ENCODE peak calls at places on chromosomes 5 and 9, in five cellular contexts. B is HepG2, J is H1, V is SK-N-SH, X is K562. D is an unnamed sample.

GRCh38 chr5:150659360-150660107 is 1.5 kb upstream of the MYOZ3 start:
- DNase-seq in V (peak; percentile 9), X (no peak), B (no peak), J (no peak), D (no peak)

GRCh38 chr9:129289131-129289731 is 111.2 kb upstream of the IER5L start:
- DNase-seq in V (no peak), B (no peak), X (no peak), J (peak; percentile 44), D (no peak)

GRCh38 chr5:132840896-132841818 is 10.7 kb upstream of the SHROOM1 start:
- DNase-seq in X (no peak), J (no peak), V (no peak), B (no peak), D (no peak)

GRCh38 chr5:90446961-90447360 is 27.6 kb downstream of the MBLAC2 start:
- DNase-seq in V (no peak), J (no peak), B (no peak), X (no peak), D (no peak)

GRCh38 chr9:87857141-87857947 is 25.3 kb upstream of the SPATA31E1 start:
- DNase-seq in V (no peak), X (no peak), J (no peak), B (no peak), D (no peak)

GRCh38 chr9:133132174-133132573 is 11.1 kb upstream of the RALGDS start:
- DNase-seq in J (no peak), V (no peak), X (no peak), B (no peak), D (no peak)

GRCh38 chr9:134455951-134456739 is 129.9 kb downstream of the RXRA start:
- DNase-seq in B (no peak), J (no peak), V (peak; percentile 77), X (peak; percentile 55), D (no peak)

GRCh38 chr9:125397736-125398135 is 136.1 kb downstream of the GAPVD1 start:
- DNase-seq in X (no peak), J (no peak), B (no peak), V (no peak), D (no peak)

GRCh38 chr5:96226941-96227552 is 206.0 kb downstream of the PCSK1 start:
- DNase-seq in V (no peak), J (no peak), B (no peak), X (no peak), D (no peak)

GRCh38 chr5:115456539-115456938 is 88.0 kb downstream of the FEM1C start:
- DNase-seq in X (no peak), V (no peak), B (no peak), J (no peak), D (no peak)

GRCh38 chr5:135433626-135434426 is 13.3 kb downstream of the DCANP1 start:
- DNase-seq in J (peak; percentile 35), B (peak; percentile 58), X (peak; percentile 45), V (no peak), D (no peak)

GRCh38 chr5:149730620-149731331 is 666 bp downstream of the PPARGC1B start:
- DNase-seq in X (peak; percentile 76), J (peak; percentile 84), B (no peak), V (peak; percentile 71), D (no peak)

GRCh38 chr5:129511291-129511690 is 51.2 kb downstream of the ADAMTS19 start:
- DNase-seq in V (no peak), X (no peak), B (no peak), J (no peak), D (no peak)

GRCh38 chr9:37650873-37651768 is at the start of gene FRMPD1:
- DNase-seq in X (no peak), V (peak; percentile 92), J (peak; percentile 82), B (peak; percentile 17), D (no peak)

GRCh38 chr9:70639853-70640814 is 225.7 kb upstream of the KLF9 start:
- DNase-seq in X (no peak), B (peak; percentile 6), V (no peak), J (no peak), D (no peak)

GRCh38 chr9:109604036-109604600 is 106.0 kb upstream of the PTPN3 start:
- DNase-seq in J (no peak), B (no peak), X (no peak), V (no peak), D (no peak)

GRCh38 chr9:109602987-109603386 is 104.9 kb upstream of the PTPN3 start:
- DNase-seq in B (no peak), V (no peak), J (no peak), X (no peak), D (no peak)

GRCh38 chr9:109604788-109605187 is 106.7 kb upstream of the PTPN3 start:
- DNase-seq in V (no peak), J (no peak), B (no peak), X (no peak), D (no peak)

GRCh38 chr9:109599131-109599530 is 101.0 kb upstream of the PTPN3 start:
- DNase-seq in B (no peak), X (no peak), V (no peak), J (no peak), D (no peak)

DNA sequence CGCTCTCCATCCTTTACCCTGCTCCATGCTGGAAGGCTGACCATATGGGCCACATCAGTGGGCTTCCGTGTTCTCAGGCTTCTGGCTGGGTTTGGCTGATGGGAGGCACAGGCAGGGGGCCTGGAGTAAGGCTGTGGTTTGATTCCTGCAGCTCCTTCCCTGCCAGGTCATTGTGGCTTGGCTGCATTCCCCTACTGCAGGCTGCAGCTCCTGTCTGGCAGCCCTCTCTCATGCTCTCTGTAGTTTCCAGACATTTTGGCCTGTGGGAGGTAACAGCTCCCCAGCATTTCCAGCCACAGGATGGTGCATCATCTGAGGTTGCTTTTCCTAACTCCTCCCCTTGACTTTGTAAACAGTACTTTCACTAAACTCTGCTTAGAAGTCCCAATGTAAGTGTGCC is 102.0 kb upstream of the PTPN3 start:
- DNase-seq in B (no peak), J (no peak), X (no peak), V (no peak), D (no peak)
- TF ChIP-seq RAD21 in B (no peak), J (no peak), X (no peak), V (no peak), D (no peak)

GRCh38 chr9:94859891-94860290 is 133.4 kb downstream of the AOPEP start:
- DNase-seq in V (no peak), X (no peak), B (no peak), J (peak; percentile 14), D (no peak)
- TF ChIP-seq GABPA in V (no peak), X (no peak), B (no peak), J (no peak), D (no peak)

DNA sequence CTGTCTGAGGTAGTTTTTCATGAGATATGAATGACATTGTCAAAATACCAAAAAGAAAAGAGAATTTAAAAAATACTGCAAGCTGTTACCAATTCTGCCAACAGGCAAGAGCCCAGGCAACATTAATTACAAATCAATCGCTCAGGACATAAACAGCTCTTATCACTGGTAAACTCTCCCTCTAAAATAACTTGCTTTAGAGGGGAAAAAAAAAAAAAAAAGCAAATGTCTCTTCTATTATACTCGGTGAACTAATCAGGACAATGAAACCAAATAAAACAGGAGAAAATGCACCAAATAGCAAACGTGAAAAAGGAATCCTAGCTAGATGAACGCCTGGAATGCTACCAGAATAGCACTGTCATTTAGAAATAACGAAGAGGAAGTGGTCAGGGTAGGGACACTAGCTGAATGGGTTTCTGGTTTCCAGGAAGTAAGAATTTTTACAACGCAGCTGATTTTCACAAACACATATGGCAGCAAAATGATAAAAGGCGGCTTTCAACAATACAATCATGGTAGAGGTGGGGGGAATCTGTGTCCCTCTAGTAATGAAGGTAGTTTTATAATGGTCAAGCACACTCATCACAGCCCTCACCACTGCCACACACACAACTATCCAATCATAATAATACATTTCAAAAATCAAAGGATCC is 94.9 kb downstream of the DENND1A start:
- DNase-seq in X (peak; percentile 9), B (no peak), V (no peak), J (no peak), D (peak; percentile 34)
- TF ChIP-seq RAD21 in X (no peak), B (no peak), V (no peak), J (no peak), D (no peak)

GRCh38 chr9:104091708-104092107 is 2.4 kb upstream of the SMC2 start:
- DNase-seq in B (peak; percentile 32), X (no peak), V (no peak), J (no peak), D (no peak)
- TF ChIP-seq GABPA in B (no peak), X (no peak), V (no peak), J (no peak), D (no peak)

GRCh38 chr9:96420468-96421219 is 2.5 kb upstream of the ZNF367 start:
- DNase-seq in B (peak; percentile 97), J (no peak), V (no peak), X (no peak), D (peak; percentile 61)
- TF ChIP-seq RAD21 in B (no peak), J (no peak), V (no peak), X (peak; percentile 30), D (no peak)

DNA sequence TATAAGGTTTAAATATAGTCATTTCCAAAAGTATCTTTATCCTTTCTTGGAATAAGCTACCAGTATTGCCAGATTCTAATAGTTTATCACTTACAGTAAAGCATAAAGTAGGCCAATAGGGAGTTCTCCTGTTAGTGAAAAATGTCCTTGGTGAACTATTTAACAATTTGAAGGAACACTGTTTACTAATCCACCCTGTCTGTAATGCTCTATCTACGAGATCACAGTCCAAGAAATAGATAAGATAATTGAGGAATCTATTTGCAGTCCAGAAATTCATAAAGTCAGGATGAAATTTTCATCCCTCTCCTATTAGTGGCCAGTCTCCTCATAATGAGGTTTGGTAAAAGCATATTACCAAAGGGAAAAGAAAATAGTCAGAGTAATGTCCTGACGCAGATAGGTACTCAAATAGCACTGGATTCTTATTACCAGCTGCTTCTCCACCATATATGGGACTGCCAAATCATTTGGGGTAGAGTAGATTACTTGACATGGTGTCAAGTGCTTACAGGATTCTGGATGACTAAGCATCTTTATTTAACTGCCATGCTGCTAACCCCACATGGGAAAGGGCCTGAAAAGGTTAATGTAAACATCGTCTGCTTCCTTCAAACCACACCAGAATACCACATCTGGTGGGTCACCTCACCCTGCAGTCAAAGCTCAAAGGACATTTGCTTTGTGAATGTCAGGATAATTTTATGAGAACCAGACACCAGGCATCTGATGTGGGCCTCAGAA is 808.1 kb downstream of the EFNA5 start:
- DNase-seq in V (peak; percentile 15), B (no peak), J (no peak), X (no peak), D (no peak)
- TF ChIP-seq GABPA in V (no peak), B (no peak), J (no peak), X (no peak), D (no peak)

DNA sequence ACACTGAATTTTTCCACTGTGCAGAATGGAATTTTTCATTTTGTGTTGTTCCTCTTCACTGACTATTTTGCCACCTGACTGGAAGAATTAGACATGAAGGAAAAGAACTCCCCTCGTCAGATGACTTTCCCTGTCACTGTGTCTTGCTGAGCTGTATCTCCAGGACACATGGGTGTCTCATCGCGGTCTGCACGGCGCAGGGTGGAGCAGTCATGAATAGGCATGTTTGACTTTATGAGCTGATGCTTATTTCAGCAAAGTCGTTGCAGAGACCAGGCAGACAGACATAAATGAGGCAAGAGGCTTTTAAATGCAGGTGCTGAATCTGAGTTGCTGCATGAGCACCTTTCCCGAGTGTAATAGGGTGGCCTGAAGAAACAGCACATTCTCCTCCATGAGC is 50.3 kb upstream of the SEMA4D start:
- DNase-seq in B (no peak), V (no peak), J (no peak), X (no peak), D (no peak)
- TF ChIP-seq RAD21 in B (no peak), V (no peak), J (no peak), X (no peak), D (no peak)